ENCODE peak calls at places on chromosomes 13 and 19, in eight cellular contexts. A is K562, Y is IMR-90, F is H1, J is WTC11, G is SK-N-SH, Q is GM12878, T is HepG2. N is an unnamed sample.

GRCh38 chr13:74077847-74078246 is 56.4 kb downstream of the KLF12 start:
- DNase-seq in T (no peak), A (no peak), J (no peak), G (no peak), F (no peak), Q (no peak), Y (no peak), N (no peak)

GRCh38 chr13:26476111-26476743 is 81.3 kb upstream of the WASF3 start:
- DNase-seq in J (peak), Y (peak), A (no peak), F (peak), Q (no peak), T (peak), G (no peak), N (no peak)

GRCh38 chr13:106318941-106319411 is 216.5 kb downstream of the EFNB2 start:
- DNase-seq in J (no peak), F (no peak), Q (no peak), T (no peak), G (no peak), A (no peak), Y (peak), N (peak)

GRCh38 chr19:11737964-11738745 is 591 bp downstream of the ZNF823 start:
- DNase-seq in A (peak), T (peak), J (peak), G (peak), Y (peak), Q (no peak), F (peak), N (peak)

GRCh38 chr13:28558126-28558525 is 63.2 kb upstream of the FLT1 start:
- DNase-seq in A (no peak), Y (peak), Q (no peak), G (no peak), J (no peak), F (no peak), T (no peak), N (no peak)

GRCh38 chr13:110130431-110130830 is 176.5 kb downstream of the COL4A1 start:
- DNase-seq in A (no peak), J (no peak), Y (no peak), F (no peak), G (no peak), T (no peak), Q (no peak), N (no peak)

GRCh38 chr19:16180611-16181010 is 4.6 kb upstream of the FAM32A start:
- DNase-seq in A (no peak), Y (peak), F (no peak), G (no peak), Q (no peak), J (no peak), T (no peak), N (no peak)

GRCh38 chr19:5369962-5370367 is 29.4 kb upstream of the PTPRS start:
- DNase-seq in G (peak), J (peak), F (peak), Y (no peak), Q (no peak), A (peak), T (peak), N (peak)

GRCh38 chr13:33185853-33186252 is 99.7 kb downstream of the STARD13 start:
- DNase-seq in J (no peak), F (no peak), Y (no peak), T (no peak), Q (no peak), A (no peak), G (no peak), N (no peak)

DNA sequence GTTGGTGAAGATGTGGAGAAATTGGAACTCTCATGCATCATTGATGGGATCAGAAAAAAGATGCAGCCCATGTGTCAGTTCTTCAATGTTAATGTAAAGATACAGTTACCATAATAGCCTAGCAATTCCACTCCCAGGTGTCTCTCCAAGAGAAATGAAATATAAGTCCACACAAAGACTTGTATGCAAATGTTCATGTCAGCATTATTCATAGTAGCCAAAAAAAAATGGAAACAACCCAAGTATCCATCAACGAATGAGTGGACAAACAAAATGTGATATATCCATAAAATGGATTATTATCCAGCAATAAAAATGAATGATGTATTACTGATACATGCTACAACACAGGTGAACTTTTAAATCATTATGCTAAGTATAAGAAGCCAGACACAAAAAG is 38.7 kb downstream of the CCDC70 start:
- DNase-seq in Q (no peak), T (no peak), F (no peak), A (no peak), Y (no peak), G (no peak), J (no peak), N (no peak)
- TF ChIP-seq USF2 in Q (no peak), T (no peak), F (no peak), A (no peak), Y (no peak), G (no peak), J (no peak), N (no peak)

GRCh38 chr19:54429545-54430227 is 14.4 kb downstream of the TTYH1 start:
- DNase-seq in T (no peak), J (no peak), G (peak), Y (no peak), F (peak), Q (no peak), A (no peak), N (no peak)

GRCh38 chr19:54432144-54432738 is 16.8 kb upstream of the LENG8 start:
- DNase-seq in T (no peak), J (no peak), Q (no peak), A (no peak), F (no peak), G (no peak), Y (no peak), N (no peak)

GRCh38 chr19:54431255-54431838 is 16.1 kb downstream of the TTYH1 start:
- DNase-seq in F (no peak), Y (peak), J (no peak), Q (no peak), G (no peak), T (no peak), A (no peak), N (no peak)

GRCh38 chr19:54429176-54429495 is 13.9 kb downstream of the TTYH1 start:
- DNase-seq in A (no peak), Q (no peak), Y (no peak), T (no peak), J (no peak), F (no peak), G (no peak), N (no peak)

DNA sequence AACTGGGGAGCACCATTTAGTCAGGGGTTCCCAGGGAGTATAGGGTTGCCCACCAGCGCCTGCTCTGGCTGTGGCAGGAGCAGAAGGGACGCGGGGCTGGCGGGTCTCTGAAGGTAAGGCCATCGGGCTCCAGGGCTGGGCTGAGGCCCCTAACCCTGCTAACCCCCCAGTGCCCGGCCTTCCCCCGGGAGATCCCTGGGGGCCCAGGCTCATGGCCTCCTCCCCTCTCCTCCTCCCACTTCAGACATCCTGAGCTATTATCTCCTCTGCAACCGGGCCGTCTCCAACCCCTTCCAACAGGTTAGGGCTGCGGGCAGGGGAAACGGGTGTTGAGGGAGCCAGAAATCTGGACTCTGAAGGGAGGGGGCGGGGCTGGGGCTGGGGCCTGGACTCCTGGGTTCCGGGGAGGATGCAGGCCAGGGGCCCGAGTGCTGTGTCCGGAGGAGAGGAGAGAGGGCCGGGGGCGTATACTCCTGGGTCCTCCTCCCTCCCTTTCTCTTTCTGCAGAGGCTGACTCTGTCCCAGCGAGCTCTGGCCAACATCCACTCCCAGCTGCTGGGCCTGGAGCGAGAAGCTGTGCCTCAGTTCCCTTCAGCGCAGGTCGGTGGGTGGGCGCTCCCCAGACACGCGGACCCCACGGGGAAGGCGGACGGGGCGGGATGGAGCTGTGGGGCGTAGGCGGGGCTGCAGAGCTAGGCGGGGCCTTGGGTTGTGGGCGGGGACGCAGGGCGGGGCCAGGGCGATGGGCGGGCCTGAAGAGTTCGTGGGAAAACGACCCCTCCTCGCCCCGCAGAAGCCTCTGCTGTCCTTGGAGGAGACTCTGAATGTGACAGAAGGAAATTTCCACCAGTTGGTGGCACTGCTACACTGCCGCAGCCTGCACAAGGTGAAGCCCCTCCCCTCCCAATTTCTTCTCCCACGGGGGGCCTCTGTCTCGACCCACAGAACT is 15.3 kb downstream of the TTYH1 start:
- DNase-seq in F (peak), T (no peak), J (peak), A (peak), Q (no peak), G (peak), Y (no peak), N (peak)
- TF ChIP-seq USF2 in F (no peak), T (no peak), J (no peak), A (no peak), Q (no peak), G (no peak), Y (no peak), N (no peak)

DNA sequence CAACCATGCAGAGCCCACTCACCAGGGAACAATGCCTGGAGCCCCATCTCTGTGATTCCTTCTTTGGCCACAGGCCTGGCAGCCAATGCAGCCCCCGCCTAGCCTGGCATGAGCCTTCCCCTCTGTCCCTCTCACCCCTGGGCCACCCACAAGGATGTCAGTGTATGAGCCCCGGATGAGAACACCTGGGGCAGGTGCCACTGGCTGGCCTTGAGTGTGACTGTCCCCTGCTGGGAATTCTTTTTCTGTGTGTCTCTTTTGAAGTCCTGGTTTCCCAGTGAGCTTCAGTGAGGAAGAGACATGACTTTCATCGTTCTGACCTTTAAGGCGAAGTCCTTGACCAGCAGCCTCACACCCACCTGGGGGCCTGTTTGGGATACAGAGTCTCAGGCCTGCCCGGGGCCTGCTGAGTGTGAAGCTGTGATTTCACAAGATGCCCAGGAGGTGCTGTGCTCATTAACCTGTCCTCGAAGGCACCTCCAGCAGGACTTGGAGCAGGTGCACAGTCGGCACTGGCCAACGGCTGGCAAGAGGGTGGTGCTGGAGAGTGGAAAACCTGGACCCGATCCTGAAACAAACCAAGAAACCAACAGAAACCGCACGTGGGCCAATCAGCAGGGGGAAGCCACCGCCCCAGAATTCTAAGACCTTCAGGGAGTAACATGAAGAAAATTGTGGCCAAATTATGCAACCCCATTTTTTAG is 27.4 kb upstream of the SPACA7 start:
- DNase-seq in J (no peak), F (no peak), A (no peak), G (no peak), Q (no peak), Y (no peak), T (no peak), N (no peak)
- TF ChIP-seq USF2 in J (no peak), F (no peak), A (no peak), G (no peak), Q (no peak), Y (no peak), T (no peak), N (no peak)

GRCh38 chr13:43291289-43292055 is 268.1 kb downstream of the DNAJC15 start:
- DNase-seq in Y (no peak), F (no peak), J (no peak), A (no peak), G (no peak), Q (no peak), T (no peak), N (no peak)
- TF ChIP-seq USF2 in Y (no peak), F (no peak), J (no peak), A (no peak), G (no peak), Q (no peak), T (no peak), N (no peak)

GRCh38 chr13:92390217-92390616 is 836.4 kb upstream of the GPC6 start:
- DNase-seq in A (no peak), G (no peak), F (no peak), T (no peak), Y (no peak), Q (no peak), J (no peak), N (no peak)
- TF ChIP-seq USF2 in A (no peak), G (no peak), F (no peak), T (no peak), Y (no peak), Q (no peak), J (no peak), N (no peak)

DNA sequence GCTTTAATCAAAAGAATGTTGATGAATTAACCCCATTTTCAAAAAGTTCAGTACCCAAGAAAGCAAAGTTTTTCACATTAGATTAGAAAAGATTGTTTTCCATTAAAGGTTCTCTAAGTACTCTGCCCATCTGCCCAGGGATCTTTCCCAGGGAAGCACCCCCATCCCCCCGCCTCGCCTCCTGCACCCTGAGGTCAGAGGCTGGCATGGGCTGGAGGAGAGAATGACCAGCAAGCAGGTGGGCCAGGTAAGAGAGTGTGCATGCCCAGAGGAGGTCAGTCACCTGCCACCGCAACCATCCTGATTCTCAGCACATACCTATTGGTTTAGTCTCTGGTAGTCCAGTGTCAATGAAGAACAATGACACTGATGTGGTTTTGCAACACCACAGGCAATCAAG is 279.4 kb upstream of the ZNF507 start:
- DNase-seq in Y (no peak), Q (no peak), F (no peak), A (no peak), G (no peak), J (no peak), T (no peak), N (no peak)
- TF ChIP-seq USF2 in Y (no peak), Q (no peak), F (no peak), A (no peak), G (no peak), J (no peak), T (no peak), N (no peak)

GRCh38 chr19:18541258-18541991 is 1.9 kb downstream of the FKBP8 start:
- DNase-seq in F (no peak), Y (no peak), J (no peak), Q (no peak), G (no peak), T (no peak), A (peak), N (no peak)
- TF ChIP-seq USF2 in F (no peak), Y (no peak), J (no peak), Q (no peak), G (no peak), T (no peak), A (no peak), N (no peak)

DNA sequence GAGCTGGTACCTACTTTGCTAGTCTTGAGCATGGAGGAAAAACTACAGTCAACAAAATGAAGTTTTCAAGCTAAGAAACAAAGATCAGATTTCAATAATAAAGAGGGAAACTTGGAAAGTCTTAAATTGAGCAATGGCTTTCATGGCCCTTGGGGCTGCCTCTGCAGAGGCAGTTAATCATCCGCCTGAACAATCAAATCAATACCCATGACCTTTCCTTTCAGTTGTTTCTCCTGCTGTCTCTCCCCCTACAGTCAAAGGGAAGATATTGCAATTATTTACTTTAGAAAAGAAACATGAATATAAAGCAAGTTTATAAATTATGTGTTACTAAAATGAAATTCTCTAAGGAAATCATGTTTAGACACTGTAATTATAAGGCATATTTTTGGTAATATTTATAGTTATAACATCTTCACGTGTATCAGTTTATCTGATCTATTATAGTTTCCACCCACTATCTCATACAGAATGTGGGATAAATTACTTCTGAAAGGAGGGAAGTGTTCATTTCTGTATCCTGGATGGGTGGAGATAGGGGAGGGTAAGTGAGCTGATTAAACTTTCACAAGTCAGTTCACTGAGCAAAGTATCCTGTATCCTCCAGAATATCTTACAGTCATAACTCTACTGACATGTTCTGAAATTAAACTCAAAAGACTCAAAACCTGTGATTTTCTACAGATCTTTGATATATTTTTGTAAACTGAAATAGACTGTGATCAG is 72.4 kb upstream of the TSC22D1 start:
- DNase-seq in G (peak), J (no peak), Q (no peak), F (no peak), Y (no peak), A (no peak), T (peak), N (peak)
- TF ChIP-seq USF2 in G (no peak), J (no peak), Q (no peak), F (no peak), Y (no peak), A (no peak), T (no peak), N (no peak)

GRCh38 chr13:29583073-29583785 is 12.3 kb downstream of the SLC7A1 start:
- DNase-seq in F (no peak), J (no peak), Y (peak), T (no peak), G (no peak), A (no peak), Q (no peak), N (peak)
- TF ChIP-seq USF2 in F (no peak), J (no peak), Y (no peak), T (no peak), G (no peak), A (no peak), Q (no peak), N (no peak)

DNA sequence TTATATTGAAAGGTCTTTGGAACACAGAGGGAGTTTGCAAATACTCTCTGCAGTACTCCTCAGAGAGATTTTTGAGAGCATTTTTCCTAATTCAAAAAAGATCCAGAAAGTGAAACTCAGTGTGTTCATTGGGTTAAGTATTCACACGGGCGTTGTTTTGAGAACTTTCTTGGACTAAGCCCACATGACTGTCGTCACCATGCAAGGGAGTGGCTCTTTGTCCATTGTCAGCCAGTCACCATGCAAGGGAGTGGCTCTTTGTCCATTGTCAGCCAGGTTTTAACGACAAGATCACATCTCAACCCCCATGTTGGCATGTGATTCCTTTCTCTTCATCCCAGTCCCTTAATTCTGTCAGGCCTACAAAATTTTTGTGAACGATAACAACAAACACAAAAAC is 81.2 kb upstream of the STK24 start:
- DNase-seq in T (no peak), Y (no peak), G (no peak), J (no peak), F (no peak), Q (no peak), A (no peak), N (no peak)
- TF ChIP-seq USF2 in T (no peak), Y (no peak), G (no peak), J (no peak), F (no peak), Q (no peak), A (no peak), N (no peak)